ENCODE peak calls at places on chromosomes 11 and 22, in nine cellular contexts. U, Q, V, M, C, S, K, P and O are unnamed samples. For H3K27me3, the result is how much of the 10 kb centered on the place peaks cover.

GRCh38 chr11:105022527-105022926 is 441 bp downstream of the CASP5 start:
- DNase-seq in U (no peak), Q (no peak), V (no peak), M (no peak), C (no peak), S (no peak), K (no peak), P (no peak), O (no peak)

GRCh38 chr22:30249049-30250038 is 2.8 kb upstream of the LIF start:
- DNase-seq in U (no peak), Q (no peak), V (peak), M (peak), C (no peak), S (no peak), K (no peak), P (no peak), O (no peak)

GRCh38 chr11:61949169-61950034 is 749 bp upstream of the BEST1 start:
- DNase-seq in U (no peak), Q (peak), V (peak), M (peak), C (peak), S (peak), K (peak), P (peak), O (no peak)

GRCh38 chr11:111936045-111936400 is 1.1 kb upstream of the DIXDC1 start:
- DNase-seq in U (no peak), Q (no peak), V (peak), M (no peak), C (no peak), S (no peak), K (no peak), P (no peak), O (no peak)

GRCh38 chr11:63770763-63771162 is 2.2 kb upstream of the ZFTA start:
- DNase-seq in U (no peak), Q (no peak), V (peak), M (no peak), C (no peak), S (no peak), K (no peak), P (no peak), O (no peak)

GRCh38 chr22:29524440-29525191 is 28.9 kb downstream of the THOC5 start:
- DNase-seq in U (peak), Q (peak), V (peak), M (no peak), C (peak), S (peak), K (peak), P (no peak), O (no peak)

GRCh38 chr11:36280531-36280930 is 8.7 kb downstream of the COMMD9 start:
- DNase-seq in U (no peak), Q (no peak), V (no peak), M (no peak), C (no peak), S (no peak), K (no peak), P (no peak), O (no peak)

GRCh38 chr11:29782447-29782846 is 234.4 kb downstream of the KCNA4 start:
- DNase-seq in U (no peak), Q (no peak), V (peak), M (no peak), C (no peak), S (no peak), K (no peak), P (peak), O (no peak)

GRCh38 chr11:91373497-91373896 is 851.1 kb upstream of the FAT3 start:
- DNase-seq in U (no peak), Q (no peak), V (no peak), M (no peak), C (no peak), S (no peak), K (peak), P (no peak), O (no peak)

GRCh38 chr22:49352361-49353169 is 475.1 kb downstream of the BRD1 start:
- DNase-seq in U (no peak), Q (no peak), V (no peak), M (no peak), C (no peak), S (no peak), K (no peak), P (peak), O (no peak)

GRCh38 chr22:50673231-50674126 is 856 bp downstream of the SHANK3 start:
- DNase-seq in U (peak), Q (no peak), V (no peak), M (no peak), C (no peak), S (no peak), K (peak), P (no peak), O (peak)

GRCh38 chr11:78645226-78646202 is 70.8 kb upstream of the NARS2 start:
- DNase-seq in U (peak), Q (peak), V (peak), M (peak), C (peak), S (peak), K (peak), P (peak), O (peak)

GRCh38 chr22:49946612-49947295 is 13.8 kb upstream of the PIM3 start:
- DNase-seq in U (no peak), Q (no peak), V (no peak), M (no peak), C (no peak), S (no peak), K (no peak), P (no peak), O (no peak)

GRCh38 chr11:132898676-132899075 is 633.6 kb downstream of the OPCML start:
- DNase-seq in U (no peak), Q (no peak), V (no peak), M (no peak), C (no peak), S (no peak), K (no peak), P (no peak), O (no peak)

GRCh38 chr22:23067691-23068090 is 2.6 kb upstream of the GNAZ start:
- DNase-seq in U (no peak), Q (no peak), V (peak), M (peak), C (no peak), S (no peak), K (no peak), P (no peak), O (no peak)

GRCh38 chr11:1072116-1072820 is 2.4 kb upstream of the MUC2 start:
- DNase-seq in U (no peak), Q (peak), V (peak), M (no peak), C (no peak), S (no peak), K (no peak), P (peak), O (no peak)

GRCh38 chr11:419248-420005 is 4.6 kb upstream of the SIGIRR start:
- DNase-seq in U (no peak), Q (no peak), V (no peak), M (no peak), C (no peak), S (no peak), K (no peak), P (no peak), O (no peak)

GRCh38 chr11:94762995-94763394 is 5.2 kb upstream of the AMOTL1 start:
- DNase-seq in U (no peak), Q (no peak), V (no peak), M (no peak), C (no peak), S (no peak), K (no peak), P (no peak), O (no peak)

GRCh38 chr11:94762208-94762607 is 5.9 kb upstream of the AMOTL1 start:
- DNase-seq in U (no peak), Q (no peak), V (peak), M (no peak), C (no peak), S (no peak), K (peak), P (no peak), O (no peak)

GRCh38 chr11:94759522-94759921 is 8.6 kb upstream of the AMOTL1 start:
- DNase-seq in U (no peak), Q (no peak), V (no peak), M (no peak), C (no peak), S (no peak), K (no peak), P (no peak), O (no peak)

GRCh38 chr11:94758671-94759070 is 9.5 kb upstream of the AMOTL1 start:
- DNase-seq in U (no peak), Q (no peak), V (no peak), M (no peak), C (no peak), S (no peak), K (no peak), P (no peak), O (no peak)

DNA sequence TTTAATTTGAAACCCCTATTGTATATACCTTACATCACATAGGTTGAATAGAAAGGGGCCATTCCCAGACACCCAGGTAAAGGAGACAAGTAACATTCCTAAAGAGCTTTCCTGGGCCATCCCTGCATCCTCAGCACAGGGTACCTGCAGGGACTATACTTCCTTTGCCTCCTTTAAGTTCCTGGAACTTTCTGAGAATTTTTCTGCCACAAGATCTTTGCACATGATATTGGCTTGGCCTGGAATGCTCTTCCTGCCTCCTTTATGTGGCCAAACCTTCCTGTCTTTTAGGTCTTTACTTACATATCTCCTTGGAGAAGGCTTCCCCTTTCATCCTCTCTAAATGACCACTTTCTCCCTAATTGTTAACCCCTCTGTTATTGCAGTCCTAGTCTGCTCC is 7.9 kb upstream of the AMOTL1 start:
- DNase-seq in U (no peak), Q (no peak), V (no peak), M (no peak), C (no peak), S (no peak), K (no peak), P (no peak), O (no peak)
- H3K27ac ChIP-seq in U (no peak), Q (no peak), V (no peak), M (no peak), C (no peak), S (no peak), K (no peak), P (no peak), O (no peak)

DNA sequence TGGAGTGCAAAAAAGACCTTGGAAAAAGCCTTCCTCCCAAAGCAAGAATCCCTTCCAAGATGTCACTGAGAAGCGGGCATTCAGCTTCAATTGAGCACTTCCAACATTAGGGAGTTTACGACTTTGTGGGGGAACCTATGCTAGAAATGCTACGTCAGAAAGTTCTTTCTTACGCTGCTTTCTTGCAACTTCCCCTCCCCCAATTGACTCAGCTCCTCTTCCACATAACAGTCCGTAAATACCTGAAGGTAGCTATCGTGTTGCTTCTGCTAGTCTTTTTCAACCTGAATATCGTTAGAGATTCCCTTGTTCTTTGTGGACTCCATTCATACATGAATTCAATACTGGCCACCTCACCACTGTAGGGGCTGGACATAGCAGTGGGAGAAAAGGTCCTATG is 47.0 kb downstream of the VSIG10L2 start:
- DNase-seq in U (no peak), Q (no peak), V (no peak), M (no peak), C (no peak), S (no peak), K (peak), P (no peak), O (no peak)
- H3K27me3 ChIP-seq in U (under half), Q (under half), V (under half), M (under half), C (under half), S (under half), K (under half), P (under half), O (under half)

GRCh38 chr22:46452195-46453005 is 85.0 kb downstream of the CELSR1 start:
- DNase-seq in U (no peak), Q (no peak), V (no peak), M (no peak), C (no peak), S (no peak), K (no peak), P (no peak), O (no peak)
- H3K27ac ChIP-seq in U (no peak), Q (no peak), V (no peak), M (no peak), C (no peak), S (no peak), K (no peak), P (no peak), O (no peak)

GRCh38 chr11:17432041-17432440 is 43.6 kb upstream of the KCNJ11 start:
- DNase-seq in U (no peak), Q (no peak), V (no peak), M (no peak), C (no peak), S (no peak), K (no peak), P (peak), O (no peak)

GRCh38 chr11:17428261-17428660 is 39.8 kb upstream of the KCNJ11 start:
- DNase-seq in U (no peak), Q (no peak), V (no peak), M (no peak), C (no peak), S (no peak), K (no peak), P (no peak), O (no peak)

GRCh38 chr11:17431139-17431538 is 42.7 kb upstream of the KCNJ11 start:
- DNase-seq in U (no peak), Q (no peak), V (no peak), M (no peak), C (no peak), S (no peak), K (no peak), P (no peak), O (no peak)

GRCh38 chr11:17428930-17429329 is 40.5 kb upstream of the KCNJ11 start:
- DNase-seq in U (no peak), Q (no peak), V (peak), M (no peak), C (no peak), S (no peak), K (no peak), P (no peak), O (no peak)

GRCh38 chr11:17430616-17431015 is 42.2 kb upstream of the KCNJ11 start:
- DNase-seq in U (no peak), Q (no peak), V (no peak), M (no peak), C (no peak), S (no peak), K (no peak), P (no peak), O (no peak)
- H3K27me3 ChIP-seq in U (under half), Q (under half), V (under half), M (under half), C (under half), S (under half), K (under half), P (under half), O (under half)

DNA sequence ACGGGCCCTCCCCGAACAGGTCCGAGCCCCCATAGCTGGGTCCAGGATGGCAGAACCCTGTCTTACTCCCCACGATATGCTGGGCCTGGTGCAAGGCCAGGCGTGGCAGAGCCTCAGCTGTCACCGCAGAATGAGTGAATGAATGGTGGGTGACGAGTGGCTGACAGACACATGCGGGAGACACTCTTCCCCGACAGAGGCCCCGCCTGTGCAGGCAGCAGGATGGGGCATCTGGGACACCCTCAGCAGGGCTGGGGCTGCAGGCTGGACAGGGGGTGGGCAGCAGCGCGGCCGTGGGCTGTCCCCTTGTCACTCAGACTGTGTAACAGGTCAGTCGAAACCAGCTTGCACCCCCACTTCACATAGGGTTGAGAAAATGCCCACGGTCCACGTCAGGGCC is 18.0 kb downstream of the WNT7B start:
- DNase-seq in U (no peak), Q (no peak), V (no peak), M (no peak), C (no peak), S (no peak), K (no peak), P (no peak), O (no peak)
- H3K27ac ChIP-seq in U (no peak), Q (no peak), V (no peak), M (no peak), C (no peak), S (no peak), K (no peak), P (no peak), O (no peak)

DNA sequence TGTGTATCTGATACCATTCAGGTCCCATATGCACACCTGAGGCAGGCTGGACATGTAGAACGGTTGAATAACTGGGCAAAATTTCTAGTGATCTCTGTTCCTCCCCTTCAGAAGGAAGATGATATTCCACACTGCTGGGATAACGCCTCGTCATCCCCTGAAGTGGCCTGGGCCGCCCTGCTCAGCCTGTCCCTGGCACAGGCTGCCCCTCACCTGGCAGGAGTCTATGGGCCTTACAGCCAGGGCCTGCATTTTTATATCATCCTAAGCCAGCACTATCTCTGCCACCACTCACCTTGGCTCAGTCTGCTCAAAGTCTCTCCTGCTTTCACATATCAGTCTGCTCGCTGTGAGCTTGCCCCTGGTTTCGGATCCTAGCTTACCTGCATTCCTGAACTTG is 209.2 kb downstream of the CSNK2A3 start:
- DNase-seq in U (no peak), Q (no peak), V (no peak), M (no peak), C (no peak), S (no peak), K (no peak), P (no peak), O (no peak)
- H3K27me3 ChIP-seq in U (under half), Q (under half), V (under half), M (under half), C (under half), S (under half), K (under half), P (under half), O (under half)

GRCh38 chr22:19663286-19663815 is 51.0 kb upstream of the SEPTIN5 start:
- DNase-seq in U (no peak), Q (peak), V (peak), M (peak), C (peak), S (no peak), K (no peak), P (no peak), O (no peak)
- H3K27ac ChIP-seq in U (no peak), Q (peak), V (peak), M (peak), C (no peak), S (no peak), K (no peak), P (no peak), O (no peak)